ENCODE peak calls at places on chromosomes 3 and 15, in nine cellular contexts. J is GM23248; M is T follicular helper cell; A is choroid plexus epithelial cell; N is stimulated activated CD4-positive, alpha-beta T cell treated with anti-CD3 and anti-CD28 coated beads, Interleukin-4, amount 100 ng/mL, for 48 hours; F is caudate nucleus; Z is activated naive CD8-positive, alpha-beta T cell treated with anti-CD3 and anti-CD28 coated beads, Interleukin-2, amount 50 U/mL, for 24 hours; K is HS-27A; V is IMR-90. T is an unnamed sample.

GRCh38 chr3:107545680-107546120 is 22.9 kb downstream of the BBX start:
- DNase-seq in J (peak; percentile 46), M (no peak), A (peak; percentile 42), N (no peak), F (no peak), Z (no peak), K (no peak), V (peak; percentile 39), T (no peak)

GRCh38 chr15:68367226-68367625 is 64.7 kb downstream of the ITGA11 start:
- DNase-seq in J (no peak), M (no peak), A (no peak), N (no peak), F (no peak), Z (no peak), K (no peak), V (no peak), T (no peak)

GRCh38 chr3:64814360-64814759 is 126.6 kb upstream of the ADAMTS9 start:
- DNase-seq in J (no peak), M (no peak), A (no peak), N (no peak), F (no peak), Z (no peak), K (no peak), V (no peak), T (no peak)

GRCh38 chr3:30544811-30545210 is 61.6 kb upstream of the TGFBR2 start:
- DNase-seq in J (peak; percentile 90), M (no peak), A (peak; percentile 83), N (no peak), F (no peak), Z (peak; percentile 9), K (peak; percentile 33), V (peak; percentile 93), T (no peak)

GRCh38 chr3:149371001-149371722 is 6.3 kb downstream of the TM4SF1 start:
- DNase-seq in J (peak; percentile 76), M (no peak), A (peak; percentile 64), N (no peak), F (no peak), Z (no peak), K (no peak), V (peak; percentile 72), T (no peak)

GRCh38 chr3:128190501-128190900 is 37.2 kb downstream of the EEFSEC start:
- DNase-seq in J (peak; percentile 26), M (no peak), A (no peak), N (no peak), F (no peak), Z (no peak), K (no peak), V (peak; percentile 57), T (no peak)

GRCh38 chr15:51401065-51401780 is 59.8 kb downstream of the GLDN start:
- DNase-seq in J (no peak), M (no peak), A (no peak), N (no peak), F (no peak), Z (no peak), K (no peak), V (no peak), T (no peak)

GRCh38 chr3:46520531-46520930 is 22.8 kb downstream of the RTP3 start:
- DNase-seq in J (no peak), M (no peak), A (no peak), N (no peak), F (no peak), Z (no peak), K (no peak), V (no peak), T (no peak)

GRCh38 chr3:112038863-112039262 is 4.3 kb downstream of the TMPRSS7 start:
- DNase-seq in J (peak; percentile 41), M (no peak), A (peak; percentile 53), N (no peak), F (peak; percentile 43), Z (no peak), K (no peak), V (peak; percentile 22), T (no peak)

GRCh38 chr3:61771976-61772375 is 210.6 kb downstream of the PTPRG start:
- DNase-seq in J (peak; percentile 51), M (no peak), A (no peak), N (no peak), F (no peak), Z (no peak), K (no peak), V (no peak), T (no peak)

GRCh38 chr3:132055872-132056271 is 21.1 kb upstream of the CPNE4 start:
- DNase-seq in J (no peak), M (no peak), A (no peak), N (no peak), F (no peak), Z (no peak), K (no peak), V (no peak), T (no peak)

GRCh38 chr15:81686021-81686420 is 312.0 kb upstream of the TMC3 start:
- DNase-seq in J (no peak), M (no peak), A (no peak), N (no peak), F (no peak), Z (no peak), K (no peak), V (no peak), T (no peak)

GRCh38 chr15:67931861-67932260 is 92.0 kb upstream of the RNU6-1 start:
- DNase-seq in J (no peak), M (no peak), A (peak; percentile 51), N (no peak), F (no peak), Z (no peak), K (no peak), V (no peak), T (no peak)

GRCh38 chr3:99768126-99768525 is 49.5 kb upstream of the CMSS1 start:
- DNase-seq in J (peak; percentile 28), M (no peak), A (no peak), N (no peak), F (no peak), Z (no peak), K (no peak), V (peak; percentile 30), T (no peak)

GRCh38 chr3:66037330-66037985 is 1.3 kb downstream of the MAGI1 start:
- DNase-seq in J (peak; percentile 77), M (no peak), A (peak; percentile 59), N (no peak), F (no peak), Z (no peak), K (no peak), V (peak; percentile 64), T (no peak)

GRCh38 chr15:40049076-40049475 is 10.1 kb upstream of the SRP14 start:
- DNase-seq in J (no peak), M (no peak), A (no peak), N (no peak), F (no peak), Z (no peak), K (no peak), V (no peak), T (no peak)

GRCh38 chr3:37938011-37938410 is 52.6 kb upstream of the VILL start:
- DNase-seq in J (no peak), M (no peak), A (no peak), N (no peak), F (no peak), Z (no peak), K (no peak), V (no peak), T (no peak)

GRCh38 chr15:86382341-86382740 is 302.7 kb downstream of the AGBL1 start:
- DNase-seq in J (no peak), M (no peak), A (no peak), N (no peak), F (no peak), Z (no peak), K (no peak), V (no peak), T (no peak)

GRCh38 chr3:61820306-61820992 is 259.1 kb downstream of the PTPRG start:
- DNase-seq in J (no peak), M (no peak), A (no peak), N (no peak), F (no peak), Z (no peak), K (no peak), V (no peak), T (no peak)

GRCh38 chr3:40317061-40317676 is 7.7 kb downstream of the EIF1B start:
- DNase-seq in J (peak; percentile 79), M (peak; percentile 31), A (peak; percentile 87), N (peak; percentile 30), F (peak; percentile 22), Z (peak; percentile 27), K (peak; percentile 31), V (peak; percentile 71), T (peak; percentile 34)

GRCh38 chr15:68677996-68678395 is 99.2 kb downstream of the CORO2B start:
- DNase-seq in J (no peak), M (no peak), A (no peak), N (no peak), F (no peak), Z (no peak), K (no peak), V (no peak), T (no peak)

GRCh38 chr3:13850161-13850945 is 29.5 kb downstream of the WNT7A start:
- DNase-seq in J (peak; percentile 26), M (no peak), A (no peak), N (no peak), F (no peak), Z (no peak), K (peak; percentile 91), V (no peak), T (no peak)

GRCh38 chr3:48129921-48130320 is 58.3 kb downstream of the CDC25A start:
- DNase-seq in J (peak; percentile 67), M (no peak), A (peak; percentile 36), N (no peak), F (no peak), Z (no peak), K (no peak), V (peak; percentile 81), T (no peak)

GRCh38 chr15:61671736-61672135 is 388.5 kb downstream of the VPS13C start:
- DNase-seq in J (no peak), M (no peak), A (no peak), N (no peak), F (no peak), Z (no peak), K (no peak), V (no peak), T (no peak)

GRCh38 chr15:64009798-64010241 is 36.5 kb downstream of the DAPK2 start:
- DNase-seq in J (peak; percentile 87), M (peak; percentile 50), A (peak; percentile 19), N (peak; percentile 68), F (no peak), Z (peak; percentile 60), K (peak; percentile 29), V (peak; percentile 16), T (peak; percentile 70)

GRCh38 chr3:194142156-194142910 is 6.4 kb downstream of the HES1 start:
- DNase-seq in J (peak; percentile 35), M (no peak), A (peak; percentile 71), N (no peak), F (no peak), Z (no peak), K (no peak), V (no peak), T (no peak)

GRCh38 chr3:43892535-43892934 is 201.8 kb downstream of the ABHD5 start:
- DNase-seq in J (no peak), M (no peak), A (no peak), N (no peak), F (no peak), Z (no peak), K (no peak), V (no peak), T (no peak)

GRCh38 chr3:31142543-31142942 is 248.1 kb upstream of the GADL1 start:
- DNase-seq in J (no peak), M (no peak), A (no peak), N (no peak), F (no peak), Z (no peak), K (no peak), V (no peak), T (no peak)

GRCh38 chr3:73121684-73122331 is 60.3 kb downstream of the EBLN2 start:
- DNase-seq in J (no peak), M (no peak), A (no peak), N (no peak), F (no peak), Z (no peak), K (no peak), V (no peak), T (no peak)

GRCh38 chr15:68652141-68652540 is 73.3 kb downstream of the CORO2B start:
- DNase-seq in J (peak; percentile 57), M (no peak), A (no peak), N (no peak), F (peak; percentile 73), Z (no peak), K (no peak), V (no peak), T (no peak)

GRCh38 chr3:188627652-188628051 is 473.7 kb downstream of the LPP start:
- DNase-seq in J (peak; percentile 85), M (no peak), A (peak; percentile 87), N (no peak), F (no peak), Z (no peak), K (peak; percentile 60), V (peak; percentile 94), T (no peak)